ENCODE peak calls at places on chromosomes 5 and 9, in five cellular contexts. K, Y, W, O and Z are unnamed samples.

GRCh38 chr5:10272053-10272869 is 22.2 kb downstream of the CCT5 start:
- DNase-seq in Y (no peak), W (no peak), O (no peak), K (no peak), Z (no peak)

GRCh38 chr9:20307662-20308061 is 314.6 kb downstream of the MLLT3 start:
- DNase-seq in Y (peak; percentile 55), K (no peak), W (no peak), O (no peak), Z (no peak)

GRCh38 chr5:135063511-135064234 is 29.6 kb upstream of the PITX1 start:
- DNase-seq in Y (no peak), O (no peak), W (no peak), K (no peak), Z (no peak)

GRCh38 chr5:124253421-124253820 is 493.0 kb downstream of the ZNF608 start:
- DNase-seq in K (no peak), O (no peak), Y (no peak), W (no peak), Z (no peak)

GRCh38 chr9:35748858-35749514 is at the start of the genes GBA2 and RGP1:
- DNase-seq in O (no peak), W (peak; percentile 78), Y (peak; percentile 91), K (peak; percentile 84), Z (peak; percentile 64)

GRCh38 chr5:129172561-129172960 is 78.0 kb downstream of the ISOC1 start:
- DNase-seq in O (no peak), K (no peak), Y (peak; percentile 24), W (no peak), Z (no peak)

GRCh38 chr5:3600106-3600997 is 4.7 kb downstream of the IRX1 start:
- DNase-seq in Y (peak; percentile 81), W (no peak), O (no peak), K (no peak), Z (no peak)

GRCh38 chr9:114270120-114270975 is 52.5 kb upstream of the ORM1 start:
- DNase-seq in O (no peak), Y (no peak), W (no peak), K (no peak), Z (no peak)

GRCh38 chr5:88279584-88279983 is 10.9 kb upstream of the TMEM161B start:
- DNase-seq in W (no peak), Y (no peak), K (no peak), O (no peak), Z (no peak)

GRCh38 chr9:131839281-131840084 is 99.6 kb upstream of the RAPGEF1 start:
- DNase-seq in K (no peak), O (peak; percentile 25), Y (no peak), W (no peak), Z (no peak)

GRCh38 chr5:133962801-133963476 is 5.5 kb downstream of the C5orf15 start:
- DNase-seq in W (no peak), Y (no peak), K (no peak), O (no peak), Z (no peak)

GRCh38 chr9:124835026-124835501 is 18.2 kb upstream of the WDR38 start:
- DNase-seq in Y (no peak), W (peak; percentile 73), K (no peak), O (no peak), Z (no peak)

GRCh38 chr5:90221947-90222346 is 187.6 kb downstream of the CETN3 start:
- DNase-seq in Y (no peak), K (no peak), O (no peak), W (no peak), Z (no peak)

GRCh38 chr9:126391713-126392661 is 65.4 kb downstream of the MVB12B start:
- DNase-seq in W (no peak), O (no peak), Y (no peak), K (no peak), Z (no peak)

GRCh38 chr5:4330327-4330726 is 734.7 kb downstream of the IRX1 start:
- DNase-seq in Y (no peak), K (no peak), W (no peak), O (no peak), Z (no peak)

GRCh38 chr9:126295936-126296600 is 30.6 kb upstream of the MVB12B start:
- DNase-seq in Y (no peak), O (no peak), W (no peak), K (no peak), Z (no peak)

GRCh38 chr5:54294097-54294667 is 16.2 kb downstream of the ARL15 start:
- DNase-seq in Y (no peak), O (no peak), K (no peak), W (no peak), Z (no peak)